ENCODE peak calls at places on chromosomes 11 and 22, in four cellular contexts. One of them, this sample, is unnamed.

GRCh38 chr11:131099013-131099412 is 182.7 kb upstream of the SNX19 start:
- DNase-seq in H1: no peak
- DNase-seq in GM12878: no peak
- DNase-seq in K562: no peak
- DNase-seq in this sample: no peak

GRCh38 chr22:17198188-17199130 is 20.8 kb downstream of the ADA2 start:
- DNase-seq in H1: peak; percentile 80
- DNase-seq in GM12878: no peak
- DNase-seq in K562: peak; percentile 52
- DNase-seq in this sample: no peak

GRCh38 chr22:47129902-47130301 is 367.5 kb downstream of the TBC1D22A start:
- DNase-seq in K562: peak; percentile 79
- DNase-seq in H1: no peak
- DNase-seq in GM12878: no peak
- DNase-seq in this sample: no peak

GRCh38 chr11:2186669-2187266 is 15.2 kb upstream of the TH start:
- DNase-seq in H1: no peak
- DNase-seq in K562: peak; percentile 46
- DNase-seq in GM12878: no peak
- DNase-seq in this sample: peak; percentile 80

GRCh38 chr22:36415415-36416168 is 27.8 kb upstream of the MYH9 start:
- DNase-seq in H1: no peak
- DNase-seq in GM12878: no peak
- DNase-seq in K562: no peak
- DNase-seq in this sample: no peak

GRCh38 chr11:79413258-79413657 is 27.6 kb downstream of the TENM4 start:
- DNase-seq in H1: no peak
- DNase-seq in GM12878: no peak
- DNase-seq in K562: no peak
- DNase-seq in this sample: peak; percentile 77

GRCh38 chr11:3171931-3172560 is 6.9 kb upstream of the OSBPL5 start:
- DNase-seq in GM12878: no peak
- DNase-seq in K562: no peak
- DNase-seq in H1: no peak
- DNase-seq in this sample: no peak

GRCh38 chr11:121497176-121497995 is 44.6 kb upstream of the SORL1-AS1 start:
- DNase-seq in H1: no peak
- DNase-seq in GM12878: no peak
- DNase-seq in K562: no peak
- DNase-seq in this sample: no peak

GRCh38 chr11:20025331-20025840 is 134.9 kb downstream of the DBX1 start:
- DNase-seq in GM12878: no peak
- DNase-seq in K562: no peak
- DNase-seq in H1: no peak
- DNase-seq in this sample: no peak

GRCh38 chr11:94964934-94965333 is 8.4 kb downstream of the CWC15 start:
- DNase-seq in K562: peak; percentile 25
- DNase-seq in H1: no peak
- DNase-seq in GM12878: no peak
- DNase-seq in this sample: no peak

GRCh38 chr11:2769779-2770555 is 70.2 kb upstream of the KCNQ1OT1 start:
- DNase-seq in H1: no peak
- DNase-seq in GM12878: no peak
- DNase-seq in K562: no peak
- DNase-seq in this sample: no peak

GRCh38 chr11:17379383-17380180 is 8.9 kb downstream of the KCNJ11 start:
- DNase-seq in GM12878: no peak
- DNase-seq in H1: no peak
- DNase-seq in K562: no peak
- DNase-seq in this sample: no peak

GRCh38 chr11:46612326-46612725 is 4.7 kb downstream of the HARBI1 start:
- DNase-seq in K562: no peak
- DNase-seq in H1: no peak
- DNase-seq in GM12878: no peak
- DNase-seq in this sample: no peak
- TF ChIP-seq JUND in K562: no peak
- TF ChIP-seq JUND in H1: no peak
- TF ChIP-seq JUND in GM12878: no peak
- TF ChIP-seq JUND in this sample: no peak

GRCh38 chr11:70872299-70872698 is 380.1 kb downstream of the SHANK2 start:
- DNase-seq in H1: no peak
- DNase-seq in GM12878: no peak
- DNase-seq in K562: no peak
- DNase-seq in this sample: no peak

GRCh38 chr11:70876685-70877084 is 375.7 kb downstream of the SHANK2 start:
- DNase-seq in H1: no peak
- DNase-seq in GM12878: no peak
- DNase-seq in K562: no peak
- DNase-seq in this sample: no peak

GRCh38 chr11:70873736-70874412 is 378.5 kb downstream of the SHANK2 start:
- DNase-seq in GM12878: no peak
- DNase-seq in H1: no peak
- DNase-seq in K562: no peak
- DNase-seq in this sample: no peak

GRCh38 chr11:70871881-70872280 is 380.5 kb downstream of the SHANK2 start:
- DNase-seq in H1: no peak
- DNase-seq in K562: no peak
- DNase-seq in GM12878: no peak
- DNase-seq in this sample: no peak

GRCh38 chr11:70872950-70873735 is 379.2 kb downstream of the SHANK2 start:
- DNase-seq in GM12878: no peak
- DNase-seq in H1: peak; percentile 10
- DNase-seq in K562: no peak
- DNase-seq in this sample: no peak
- H3K9me3 ChIP-seq in GM12878: no peaks in the 10 kb centered on the region
- H3K9me3 ChIP-seq in H1: no peaks in the 10 kb centered on the region
- H3K9me3 ChIP-seq in K562: no peaks in the 10 kb centered on the region
- H3K9me3 ChIP-seq in this sample: no peaks in the 10 kb centered on the region

DNA sequence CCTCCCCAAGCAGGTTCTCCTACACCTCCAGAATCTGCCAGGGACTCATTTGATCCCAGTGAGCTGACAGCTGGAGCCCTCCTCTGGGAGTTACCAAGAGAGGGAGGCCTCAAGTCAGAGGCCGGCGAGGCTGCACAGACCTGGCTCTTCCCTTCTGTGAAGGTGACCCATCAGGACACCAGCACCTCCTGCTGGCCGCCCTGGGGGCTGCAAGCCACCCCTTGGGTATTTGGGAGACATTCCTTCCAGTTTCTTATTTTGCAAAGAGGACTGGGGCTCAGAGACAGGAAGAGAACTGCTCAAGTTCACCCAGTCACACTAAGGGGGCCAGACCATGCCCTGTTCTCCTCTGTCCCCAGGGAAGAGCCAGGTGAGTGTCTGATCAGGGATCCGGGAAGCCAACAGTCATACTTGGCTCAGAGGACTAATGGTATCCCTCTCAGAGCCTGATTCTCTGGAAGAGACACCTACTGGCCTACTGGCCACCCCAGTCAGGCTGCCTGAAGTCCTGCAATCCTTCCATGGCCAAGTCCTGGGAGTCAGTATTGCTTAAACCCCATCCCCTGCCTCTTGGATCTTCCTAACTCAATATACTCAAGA is 40.5 kb upstream of the RIC3 start:
- DNase-seq in H1: no peak
- DNase-seq in K562: peak; percentile 75
- DNase-seq in GM12878: no peak
- DNase-seq in this sample: no peak
- TF ChIP-seq NRF1 in H1: no peak
- TF ChIP-seq NRF1 in K562: no peak
- TF ChIP-seq NRF1 in GM12878: no peak
- TF ChIP-seq NRF1 in this sample: no peak

DNA sequence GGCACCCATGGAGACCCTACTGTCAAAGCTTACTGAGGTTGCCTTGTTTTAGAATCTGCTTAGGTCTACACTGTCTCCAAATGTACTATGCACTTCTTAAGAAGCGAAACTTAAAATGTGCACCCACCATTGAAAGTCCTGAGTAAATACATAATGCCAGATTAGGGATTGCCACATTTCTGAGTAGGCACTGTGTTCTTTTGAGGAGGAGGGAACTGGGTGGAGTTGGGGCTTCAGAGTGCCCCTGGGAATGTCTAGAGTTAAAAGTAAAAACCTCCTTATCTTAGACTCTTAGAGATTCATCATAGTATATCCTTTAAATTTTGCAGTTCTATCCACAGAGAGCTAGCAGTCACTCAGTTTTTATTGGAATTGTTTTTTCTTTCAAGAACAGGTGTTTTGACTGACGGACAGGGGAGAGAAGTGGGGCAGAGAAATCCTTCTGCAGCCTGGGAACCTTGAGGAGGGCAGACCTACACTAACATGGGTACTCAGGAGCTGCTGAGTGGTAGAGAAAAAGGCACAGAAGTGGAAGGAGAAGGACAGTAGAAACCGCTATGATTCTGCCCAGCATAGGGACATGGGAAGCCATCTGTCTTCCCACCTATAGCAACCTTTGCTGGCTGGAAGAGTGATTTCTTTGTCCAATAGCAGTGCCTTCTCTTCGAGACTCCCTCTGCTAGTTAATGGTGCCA is 33.4 kb upstream of the MICAL2 start:
- DNase-seq in GM12878: no peak
- DNase-seq in K562: no peak
- DNase-seq in H1: no peak
- DNase-seq in this sample: no peak
- TF ChIP-seq JUND in GM12878: no peak
- TF ChIP-seq JUND in K562: no peak
- TF ChIP-seq JUND in H1: no peak
- TF ChIP-seq JUND in this sample: no peak